ENCODE peak calls at places on chromosomes 12 and 14, in four cellular contexts. K is IMR-90, H is SJSA1, X is prostate gland. B is an unnamed sample. For H3K4me1, the result is how much of the 10 kb centered on the place peaks cover.

GRCh38 chr12:9347328-9348127 is 139.3 kb upstream of the PZP start:
- DNase-seq in K (peak), H (no peak), X (no peak), B (no peak)

GRCh38 chr12:62683724-62684501 is 217.3 kb downstream of the MON2 start:
- DNase-seq in K (peak), H (no peak), X (no peak), B (peak)

GRCh38 chr14:93073833-93074769 is 41.6 kb downstream of the ITPK1 start:
- DNase-seq in K (peak), H (no peak), X (no peak), B (no peak)

GRCh38 chr12:62919827-62920226 is 15.1 kb downstream of the PPM1H start:
- DNase-seq in K (peak), H (no peak), X (no peak), B (peak)

GRCh38 chr12:62291888-62292760 is 31.9 kb downstream of the USP15 start:
- DNase-seq in K (peak), H (no peak), X (no peak), B (no peak)

GRCh38 chr12:21248679-21249078 is 86.0 kb downstream of the SLCO1A2 start:
- DNase-seq in K (no peak), H (no peak), X (no peak), B (no peak)

GRCh38 chr14:52000019-52000582 is 10.8 kb downstream of the RTRAF start:
- DNase-seq in K (peak), H (no peak), X (no peak), B (no peak)

GRCh38 chr12:1583421-1584078 is 10.8 kb downstream of the FBXL14 start:
- DNase-seq in K (peak), H (peak), X (peak), B (peak)

GRCh38 chr14:101103321-101103901 is 199.9 kb upstream of the RTL1 start:
- DNase-seq in K (no peak), H (no peak), X (no peak), B (no peak)

GRCh38 chr12:367972-368371 is 21.1 kb downstream of the KDM5A start:
- DNase-seq in K (no peak), H (no peak), X (no peak), B (no peak)
- H3K4me1 ChIP-seq in K (under half), H (under half), X (under half), B (under half)

GRCh38 chr14:95200404-95200803 is 43.1 kb upstream of the DICER1 start:
- DNase-seq in K (no peak), H (no peak), X (no peak), B (no peak)
- H3K27ac ChIP-seq in K (no peak), H (no peak), X (no peak), B (no peak)

DNA sequence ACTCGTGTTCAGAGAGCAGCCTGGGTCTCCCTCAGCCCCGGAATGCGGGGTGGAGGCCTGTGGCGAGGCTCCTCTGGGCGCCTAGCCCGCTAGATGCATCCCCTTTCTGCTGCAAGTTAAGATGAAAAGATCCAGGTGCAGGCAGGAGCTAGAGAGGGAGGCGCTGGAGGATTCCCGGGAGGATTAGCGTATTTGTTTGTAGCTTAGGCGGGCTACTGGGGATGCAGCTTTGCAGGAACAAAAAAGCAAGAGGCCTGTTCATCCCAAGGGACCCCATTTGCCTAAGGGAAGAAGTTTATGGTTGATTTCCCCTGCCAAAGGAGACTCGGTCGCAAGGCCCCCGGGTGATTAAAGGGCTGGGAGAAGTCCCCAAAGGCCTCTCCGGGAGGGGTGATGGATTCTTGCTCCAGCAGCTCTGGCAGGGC is 818 bp downstream of the CCDC177 start:
- DNase-seq in K (no peak), H (no peak), X (no peak), B (no peak)
- H3K4me3 ChIP-seq in K (no peak), H (no peak), X (no peak), B (no peak)

GRCh38 chr14:62947291-62947690 is 98.0 kb downstream of the KCNH5 start:
- DNase-seq in K (no peak), H (no peak), X (no peak), B (no peak)

GRCh38 chr14:62938774-62939173 is 106.5 kb downstream of the KCNH5 start:
- DNase-seq in K (no peak), H (no peak), X (no peak), B (no peak)

GRCh38 chr14:62939970-62940369 is 105.3 kb downstream of the KCNH5 start:
- DNase-seq in K (no peak), H (no peak), X (no peak), B (no peak)

DNA sequence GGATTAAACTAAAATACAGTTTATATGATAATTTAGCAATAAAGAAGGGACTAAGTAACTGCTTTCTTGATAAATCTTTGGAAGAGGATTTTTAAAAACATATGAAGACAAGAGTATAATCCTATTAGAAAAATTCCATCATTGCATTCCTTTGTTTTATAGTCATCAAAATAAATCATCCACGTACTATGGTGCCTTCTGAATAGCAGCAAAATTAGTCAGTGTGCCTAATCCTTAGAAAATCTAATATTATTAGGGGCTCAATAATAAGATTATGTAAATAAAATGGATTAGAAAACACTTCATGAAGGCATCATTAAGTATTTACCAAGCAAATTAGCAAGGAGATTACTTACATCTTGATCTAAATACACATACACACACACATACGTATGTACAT is 102.1 kb downstream of the KCNH5 start:
- DNase-seq in K (peak), H (no peak), X (no peak), B (no peak)
- H3K4me1 ChIP-seq in K (under half), H (under half), X (under half), B (under half)

GRCh38 chr12:53074999-53075370 is 4.2 kb downstream of the SPRYD3 start:
- DNase-seq in K (no peak), H (no peak), X (no peak), B (no peak)

GRCh38 chr12:53074290-53074998 is 4.7 kb downstream of the SPRYD3 start:
- DNase-seq in K (no peak), H (no peak), X (no peak), B (no peak)

GRCh38 chr12:53077030-53077429 is 2.2 kb downstream of the SPRYD3 start:
- DNase-seq in K (no peak), H (no peak), X (no peak), B (peak)

GRCh38 chr12:53078425-53079225 is 565 bp downstream of the SPRYD3 start:
- DNase-seq in K (peak), H (peak), X (no peak), B (peak)

DNA sequence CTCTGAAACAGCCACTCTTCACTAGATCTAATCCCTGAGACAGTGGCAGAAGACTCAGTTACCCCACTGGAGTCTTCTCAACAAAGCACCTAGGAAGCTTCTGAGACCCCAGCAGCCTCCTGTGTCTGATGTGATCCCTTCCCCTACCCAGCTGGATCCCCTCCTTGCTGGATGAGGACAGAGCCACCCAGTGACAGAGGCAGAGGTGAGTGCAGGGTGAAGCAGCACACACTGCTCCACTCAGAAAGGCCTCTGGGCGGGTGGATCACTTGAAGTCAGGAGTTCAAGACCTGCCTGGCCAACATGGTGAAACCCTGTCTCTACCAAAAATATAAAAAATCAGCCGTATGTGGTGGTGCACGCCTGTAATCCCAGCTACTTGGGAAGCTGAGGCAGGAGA is 2.7 kb downstream of the SPRYD3 start:
- DNase-seq in K (no peak), H (no peak), X (no peak), B (no peak)
- H3K27ac ChIP-seq in K (no peak), H (no peak), X (no peak), B (no peak)

GRCh38 chr12:107109726-107110518 is 16.6 kb upstream of the CRY1 start:
- DNase-seq in K (no peak), H (no peak), X (no peak), B (no peak)
- H3K4me3 ChIP-seq in K (no peak), H (no peak), X (no peak), B (no peak)

GRCh38 chr12:120239776-120240494 is 25.6 kb downstream of the PXN start:
- DNase-seq in K (no peak), H (no peak), X (no peak), B (no peak)
- H3K4me1 ChIP-seq in K (half or more), H (half or more), X (under half), B (under half)

DNA sequence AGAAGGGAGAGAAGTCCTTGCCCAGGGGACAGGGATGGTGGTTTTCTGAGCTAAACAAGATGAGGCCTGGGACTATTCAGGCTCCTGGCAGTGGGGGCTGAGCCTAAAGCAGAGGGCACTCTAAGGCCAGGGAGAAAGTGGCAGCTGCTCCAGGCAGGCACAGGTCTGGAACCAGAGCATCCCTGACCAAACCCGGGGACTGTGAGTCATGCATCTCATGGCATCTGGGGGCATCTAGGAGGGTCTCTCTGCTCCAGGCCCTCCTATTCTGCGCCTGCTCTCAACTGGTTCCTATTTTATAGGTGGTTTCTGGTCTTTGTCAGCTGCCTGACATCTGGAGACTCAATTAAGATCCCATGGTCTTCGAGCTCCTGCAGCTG is 11.6 kb downstream of the KRT7 start:
- DNase-seq in K (no peak), H (no peak), X (no peak), B (peak)
- H3K27ac ChIP-seq in K (peak), H (peak), X (peak), B (peak)

GRCh38 chr14:32129124-32129523 is 52.0 kb downstream of the ARHGAP5 start:
- DNase-seq in K (peak), H (peak), X (no peak), B (no peak)
- H3K4me3 ChIP-seq in K (no peak), H (no peak), X (no peak), B (no peak)